ENCODE peak calls at places on chromosomes 2 and 18, in nine cellular contexts. C, H, T, M, X, N, E, J and W are unnamed samples.

GRCh38 chr18:78407456-78407823 is 572.2 kb upstream of the SALL3 start:
- DNase-seq in H (no peak), J (no peak), C (no peak), T (no peak), N (no peak), X (no peak), M (no peak), E (no peak), W (no peak)

GRCh38 chr2:188276255-188276654 is 15.4 kb upstream of the GULP1 start:
- DNase-seq in T (no peak), J (no peak), X (no peak), E (no peak), H (no peak), N (no peak), C (no peak), M (no peak), W (no peak)

GRCh38 chr2:85133751-85134254 is 611 bp downstream of the TCF7L1 start:
- DNase-seq in C (peak; percentile 4), H (peak; percentile 83), T (no peak), M (peak; percentile 53), E (no peak), N (peak; percentile 57), J (peak; percentile 43), X (peak; percentile 57), W (peak; percentile 43)

GRCh38 chr2:161031516-161031915 is 128.7 kb upstream of the TANK start:
- DNase-seq in E (no peak), H (no peak), C (no peak), T (no peak), M (no peak), N (no peak), X (no peak), J (no peak), W (no peak)

GRCh38 chr2:133346654-133347053 is 221.6 kb downstream of the NCKAP5 start:
- DNase-seq in C (no peak), J (peak; percentile 96), N (peak; percentile 23), E (no peak), T (no peak), M (no peak), X (no peak), H (peak; percentile 69), W (no peak)

GRCh38 chr2:1660656-1661650 is 83.4 kb downstream of the PXDN start:
- DNase-seq in E (no peak), C (no peak), M (no peak), N (no peak), X (no peak), T (no peak), H (no peak), J (no peak), W (no peak)

GRCh38 chr2:11377915-11378649 is 33.6 kb upstream of the ROCK2 start:
- DNase-seq in J (no peak), M (peak; percentile 70), N (no peak), H (no peak), T (no peak), E (no peak), X (no peak), C (no peak), W (no peak)

GRCh38 chr2:109421101-109421500 is 192.7 kb downstream of the SEPTIN10 start:
- DNase-seq in M (no peak), X (no peak), J (no peak), H (no peak), E (no peak), T (no peak), N (no peak), C (no peak), W (no peak)

GRCh38 chr2:53755022-53755630 is 12.5 kb upstream of the CHAC2 start:
- DNase-seq in N (no peak), M (no peak), T (no peak), C (no peak), J (peak; percentile 76), E (no peak), X (no peak), H (peak; percentile 23), W (peak; percentile 40)

GRCh38 chr2:5782103-5782502 is 89.9 kb downstream of the SOX11 start:
- DNase-seq in N (no peak), X (no peak), E (no peak), M (no peak), T (no peak), H (no peak), J (no peak), C (no peak), W (no peak)

GRCh38 chr2:69624153-69624552 is 19.4 kb downstream of the AAK1 start:
- DNase-seq in J (no peak), N (no peak), C (no peak), E (no peak), M (no peak), T (no peak), H (no peak), X (no peak), W (no peak)

GRCh38 chr2:86787701-86788100 is 3.0 kb downstream of the CD8A start:
- DNase-seq in M (no peak), X (no peak), C (no peak), H (no peak), E (no peak), T (no peak), N (no peak), J (no peak), W (no peak)

GRCh38 chr2:20223345-20224190 is 1.4 kb downstream of the SDC1 start:
- DNase-seq in E (peak; percentile 75), J (peak; percentile 46), T (no peak), M (peak; percentile 39), X (peak; percentile 38), H (peak; percentile 84), N (peak; percentile 76), C (no peak), W (no peak)

GRCh38 chr2:200575957-200576356 is 9.9 kb upstream of the AOX1 start:
- DNase-seq in X (no peak), J (no peak), N (no peak), E (no peak), T (no peak), H (peak; percentile 45), C (peak; percentile 5), M (no peak), W (no peak)

GRCh38 chr2:3766824-3767223 is 63.4 kb downstream of the DCDC2C start:
- DNase-seq in X (no peak), N (no peak), E (no peak), H (no peak), M (no peak), J (no peak), C (no peak), T (no peak), W (no peak)

GRCh38 chr2:232668805-232669444 is 28.2 kb upstream of the GIGYF2 start:
- DNase-seq in M (peak; percentile 46), N (peak; percentile 41), C (no peak), T (no peak), J (peak; percentile 20), X (peak; percentile 41), E (no peak), H (peak; percentile 46), W (no peak)